ENCODE peak calls at places on chromosomes 11 and 22, in six cellular contexts. One of them, this sample, is unnamed.

GRCh38 chr22:46010177-46010867 is 33.4 kb upstream of the WNT7B start:
- DNase-seq in GM13977: no peak
- DNase-seq in NB4: no peak
- DNase-seq in IMR-90: peak; percentile 55
- DNase-seq in epithelial cell of esophagus: peak; percentile 52
- DNase-seq in transverse colon: no peak
- DNase-seq in this sample: no peak

GRCh38 chr11:131666006-131666405 is 295.6 kb downstream of the NTM start:
- DNase-seq in transverse colon: no peak
- DNase-seq in NB4: no peak
- DNase-seq in epithelial cell of esophagus: no peak
- DNase-seq in IMR-90: no peak
- DNase-seq in GM13977: no peak
- DNase-seq in this sample: no peak

GRCh38 chr11:70695086-70695960 is 297.0 kb downstream of the CTTN start:
- DNase-seq in GM13977: no peak
- DNase-seq in NB4: no peak
- DNase-seq in transverse colon: no peak
- DNase-seq in epithelial cell of esophagus: no peak
- DNase-seq in IMR-90: peak; percentile 41
- DNase-seq in this sample: no peak

GRCh38 chr11:29272019-29272654 is 744.7 kb downstream of the KCNA4 start:
- DNase-seq in NB4: no peak
- DNase-seq in IMR-90: peak; percentile 55
- DNase-seq in transverse colon: no peak
- DNase-seq in GM13977: no peak
- DNase-seq in epithelial cell of esophagus: peak; percentile 67
- DNase-seq in this sample: no peak

GRCh38 chr11:11186249-11186648 is 166.8 kb downstream of the CSNK2A3 start:
- DNase-seq in transverse colon: no peak
- DNase-seq in GM13977: no peak
- DNase-seq in IMR-90: no peak
- DNase-seq in epithelial cell of esophagus: no peak
- DNase-seq in NB4: no peak
- DNase-seq in this sample: no peak

GRCh38 chr11:129275825-129276224 is 83.7 kb upstream of the ARHGAP32 start:
- DNase-seq in epithelial cell of esophagus: no peak
- DNase-seq in transverse colon: peak; percentile 14
- DNase-seq in GM13977: no peak
- DNase-seq in IMR-90: no peak
- DNase-seq in NB4: no peak
- DNase-seq in this sample: no peak

GRCh38 chr11:41116970-41117369 is 342.5 kb downstream of the LRRC4C start:
- DNase-seq in IMR-90: no peak
- DNase-seq in NB4: no peak
- DNase-seq in GM13977: no peak
- DNase-seq in epithelial cell of esophagus: no peak
- DNase-seq in transverse colon: no peak
- DNase-seq in this sample: no peak

GRCh38 chr22:40469181-40469580 is 98.8 kb downstream of the SGSM3 start:
- DNase-seq in GM13977: no peak
- DNase-seq in IMR-90: no peak
- DNase-seq in transverse colon: no peak
- DNase-seq in NB4: no peak
- DNase-seq in epithelial cell of esophagus: no peak
- DNase-seq in this sample: no peak

GRCh38 chr11:105230586-105230985 is 91.0 kb upstream of the CARD18 start:
- DNase-seq in transverse colon: no peak
- DNase-seq in GM13977: no peak
- DNase-seq in NB4: no peak
- DNase-seq in IMR-90: no peak
- DNase-seq in epithelial cell of esophagus: peak; percentile 36
- DNase-seq in this sample: no peak

GRCh38 chr11:111778047-111778558 is 11.9 kb upstream of the PPP2R1B start:
- DNase-seq in NB4: no peak
- DNase-seq in epithelial cell of esophagus: no peak
- DNase-seq in IMR-90: no peak
- DNase-seq in GM13977: no peak
- DNase-seq in transverse colon: no peak
- DNase-seq in this sample: no peak

GRCh38 chr22:32240461-32240860 is 14.7 kb downstream of the SLC5A4 start:
- DNase-seq in NB4: no peak
- DNase-seq in epithelial cell of esophagus: no peak
- DNase-seq in GM13977: no peak
- DNase-seq in IMR-90: no peak
- DNase-seq in transverse colon: no peak
- DNase-seq in this sample: no peak

GRCh38 chr11:7677071-7677470 is 3.8 kb upstream of the CYB5R2 start:
- DNase-seq in transverse colon: no peak
- DNase-seq in GM13977: no peak
- DNase-seq in epithelial cell of esophagus: peak; percentile 95
- DNase-seq in IMR-90: peak; percentile 41
- DNase-seq in NB4: peak; percentile 59
- DNase-seq in this sample: no peak

GRCh38 chr11:58070585-58070984 is 39.8 kb downstream of the OR6Q1 start:
- DNase-seq in epithelial cell of esophagus: no peak
- DNase-seq in IMR-90: no peak
- DNase-seq in transverse colon: no peak
- DNase-seq in NB4: no peak
- DNase-seq in GM13977: no peak
- DNase-seq in this sample: no peak

GRCh38 chr11:28966951-28967350 is 858.8 kb downstream of the METTL15 start:
- DNase-seq in transverse colon: no peak
- DNase-seq in IMR-90: peak; percentile 55
- DNase-seq in GM13977: no peak
- DNase-seq in epithelial cell of esophagus: peak; percentile 50
- DNase-seq in NB4: no peak
- DNase-seq in this sample: no peak

GRCh38 chr11:77095551-77096490 is 6.8 kb upstream of the OMP start:
- DNase-seq in epithelial cell of esophagus: no peak
- DNase-seq in NB4: no peak
- DNase-seq in transverse colon: peak; percentile 91
- DNase-seq in GM13977: no peak
- DNase-seq in IMR-90: no peak
- DNase-seq in this sample: no peak

GRCh38 chr11:13316528-13316961 is 39.0 kb downstream of the BMAL1 start:
- DNase-seq in GM13977: no peak
- DNase-seq in NB4: no peak
- DNase-seq in epithelial cell of esophagus: peak; percentile 45
- DNase-seq in IMR-90: peak; percentile 55
- DNase-seq in transverse colon: no peak
- DNase-seq in this sample: no peak

GRCh38 chr11:102614485-102614884 is 10.6 kb downstream of the MMP20 start:
- DNase-seq in GM13977: no peak
- DNase-seq in epithelial cell of esophagus: no peak
- DNase-seq in transverse colon: no peak
- DNase-seq in NB4: peak; percentile 27
- DNase-seq in IMR-90: no peak
- DNase-seq in this sample: no peak

GRCh38 chr11:84969103-84969502 is 658.0 kb downstream of the DLG2 start:
- DNase-seq in GM13977: no peak
- DNase-seq in IMR-90: no peak
- DNase-seq in NB4: no peak
- DNase-seq in epithelial cell of esophagus: no peak
- DNase-seq in transverse colon: no peak
- DNase-seq in this sample: no peak

GRCh38 chr11:35344990-35345655 is 74.2 kb downstream of the SLC1A2 start:
- DNase-seq in epithelial cell of esophagus: no peak
- DNase-seq in GM13977: no peak
- DNase-seq in IMR-90: no peak
- DNase-seq in NB4: peak; percentile 4
- DNase-seq in transverse colon: peak; percentile 10
- DNase-seq in this sample: peak; percentile 22

GRCh38 chr11:17802491-17802890 is 67.9 kb downstream of the KCNC1 start:
- DNase-seq in transverse colon: no peak
- DNase-seq in epithelial cell of esophagus: no peak
- DNase-seq in NB4: no peak
- DNase-seq in GM13977: no peak
- DNase-seq in IMR-90: no peak
- DNase-seq in this sample: no peak

GRCh38 chr11:95108671-95109551 is 19.3 kb downstream of the ENDOD1 start:
- DNase-seq in IMR-90: peak; percentile 14
- DNase-seq in transverse colon: no peak
- DNase-seq in NB4: peak; percentile 24
- DNase-seq in GM13977: no peak
- DNase-seq in epithelial cell of esophagus: peak; percentile 18
- DNase-seq in this sample: no peak

DNA sequence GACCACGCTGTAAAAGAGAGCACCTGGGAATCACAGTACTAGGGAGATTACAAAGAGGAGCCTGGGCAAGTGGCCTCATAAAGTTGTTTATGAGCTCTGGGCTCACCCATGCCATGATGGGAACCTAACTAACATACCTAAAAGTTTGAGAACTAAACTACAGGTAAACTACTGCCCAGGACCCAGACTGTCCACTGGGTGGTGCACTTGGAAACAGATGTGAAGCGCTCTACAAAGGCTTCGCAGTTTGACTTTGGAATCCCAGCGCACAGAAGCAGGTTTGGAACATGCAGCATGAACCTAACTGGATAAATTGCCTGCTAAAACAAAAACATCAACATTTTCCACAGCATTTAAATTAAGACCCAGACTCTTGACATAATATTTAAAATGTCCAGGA is 418.6 kb downstream of the FAM181B start:
- DNase-seq in epithelial cell of esophagus: peak; percentile 58
- DNase-seq in transverse colon: peak; percentile 11
- DNase-seq in GM13977: peak; percentile 29
- DNase-seq in IMR-90: no peak
- DNase-seq in NB4: peak; percentile 40
- DNase-seq in this sample: no peak
- TF ChIP-seq CTCF in epithelial cell of esophagus: peak; percentile 68
- TF ChIP-seq CTCF in transverse colon: no peak
- TF ChIP-seq CTCF in GM13977: peak; percentile 54
- TF ChIP-seq CTCF in IMR-90: no peak
- TF ChIP-seq CTCF in NB4: peak; percentile 65
- TF ChIP-seq CTCF in this sample: peak; percentile 42

DNA sequence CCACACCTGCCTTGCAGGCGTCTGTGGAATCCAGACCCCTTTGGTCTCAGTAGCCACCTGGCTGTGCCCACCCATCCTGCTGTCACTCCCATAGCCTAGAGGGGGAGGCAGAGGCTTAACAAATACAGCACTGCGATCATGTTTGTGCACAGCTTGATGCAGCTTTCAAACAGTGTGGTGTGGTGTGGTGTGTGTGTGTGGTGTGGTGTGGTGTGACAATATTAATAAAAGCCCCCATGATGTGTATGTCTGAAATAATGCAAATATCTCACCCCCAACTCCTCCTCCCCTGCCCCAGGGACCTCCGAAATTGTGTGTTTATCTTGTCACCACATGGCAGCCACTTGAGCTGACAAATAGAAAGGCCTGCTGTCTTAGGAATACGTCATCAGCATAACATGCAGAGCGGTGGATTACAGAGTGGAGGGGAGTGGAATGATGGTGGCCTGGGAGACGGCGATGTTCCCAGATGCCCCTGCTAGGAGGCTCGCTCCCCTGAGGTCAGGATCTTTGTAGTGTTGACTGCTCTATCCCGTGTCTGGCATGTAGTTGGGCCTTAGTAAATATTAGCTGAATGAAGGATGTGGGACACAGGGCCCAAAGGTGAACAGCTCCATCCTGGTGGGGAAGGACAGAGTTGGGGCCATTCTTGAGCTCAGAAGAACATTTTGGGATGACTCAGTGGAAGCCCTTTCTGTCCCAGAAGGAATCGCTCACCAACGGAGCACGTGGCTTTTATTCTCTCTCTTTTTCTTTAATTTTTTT is 2.8 kb downstream of the PDXP start:
- DNase-seq in IMR-90: peak; percentile 82
- DNase-seq in NB4: peak; percentile 47
- DNase-seq in epithelial cell of esophagus: no peak
- DNase-seq in transverse colon: no peak
- DNase-seq in GM13977: no peak
- DNase-seq in this sample: no peak
- TF ChIP-seq CTCF in IMR-90: peak; percentile 63
- TF ChIP-seq CTCF in NB4: peak; percentile 30
- TF ChIP-seq CTCF in epithelial cell of esophagus: peak; percentile 58
- TF ChIP-seq CTCF in transverse colon: peak; percentile 27
- TF ChIP-seq CTCF in GM13977: peak; percentile 62
- TF ChIP-seq CTCF in this sample: peak; percentile 77

DNA sequence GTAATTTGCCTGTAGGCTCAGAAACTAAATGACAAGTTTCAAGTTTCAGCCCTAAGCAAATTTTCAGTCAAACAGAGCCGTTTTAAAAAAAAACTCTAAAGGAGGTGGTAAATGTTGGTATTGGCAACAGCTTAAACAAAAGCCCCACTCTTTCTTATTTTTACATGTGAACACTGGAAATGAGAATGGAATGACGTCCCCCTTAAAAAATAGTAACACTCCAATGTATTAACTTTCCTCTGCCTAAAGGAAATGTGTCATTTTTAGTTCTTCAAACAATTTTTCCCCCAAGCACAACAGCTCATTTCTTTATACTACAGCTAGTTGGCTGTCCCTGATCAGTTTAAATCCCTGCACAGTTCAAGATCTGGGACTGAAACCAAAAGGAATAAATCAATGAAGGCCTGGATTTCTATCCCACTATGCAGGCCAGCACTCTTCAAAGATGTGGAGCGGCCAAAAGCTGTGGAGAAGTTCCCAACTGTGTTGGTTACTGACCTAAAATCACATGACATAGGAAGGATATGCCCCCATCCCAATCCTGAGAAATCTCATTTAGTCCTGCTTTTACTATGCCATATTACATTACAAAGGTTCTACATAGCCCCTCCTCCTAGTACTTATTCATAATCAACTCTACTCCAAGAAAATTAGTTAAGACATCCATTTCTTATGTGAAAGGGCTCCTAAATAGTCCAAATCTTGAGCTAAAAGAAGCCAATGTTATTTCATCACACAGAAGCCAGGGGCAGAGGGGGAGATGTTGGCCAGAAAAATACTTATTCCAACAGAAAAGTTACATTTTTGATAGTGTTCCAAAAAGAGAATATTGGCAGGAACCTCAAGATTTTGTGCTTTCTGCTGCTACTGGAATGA is 95.9 kb downstream of the CADM1 start:
- DNase-seq in transverse colon: no peak
- DNase-seq in GM13977: peak; percentile 8
- DNase-seq in NB4: no peak
- DNase-seq in epithelial cell of esophagus: no peak
- DNase-seq in IMR-90: peak; percentile 44
- DNase-seq in this sample: no peak
- TF ChIP-seq CTCF in transverse colon: no peak
- TF ChIP-seq CTCF in GM13977: no peak
- TF ChIP-seq CTCF in NB4: no peak
- TF ChIP-seq CTCF in epithelial cell of esophagus: no peak
- TF ChIP-seq CTCF in IMR-90: no peak
- TF ChIP-seq CTCF in this sample: no peak

DNA sequence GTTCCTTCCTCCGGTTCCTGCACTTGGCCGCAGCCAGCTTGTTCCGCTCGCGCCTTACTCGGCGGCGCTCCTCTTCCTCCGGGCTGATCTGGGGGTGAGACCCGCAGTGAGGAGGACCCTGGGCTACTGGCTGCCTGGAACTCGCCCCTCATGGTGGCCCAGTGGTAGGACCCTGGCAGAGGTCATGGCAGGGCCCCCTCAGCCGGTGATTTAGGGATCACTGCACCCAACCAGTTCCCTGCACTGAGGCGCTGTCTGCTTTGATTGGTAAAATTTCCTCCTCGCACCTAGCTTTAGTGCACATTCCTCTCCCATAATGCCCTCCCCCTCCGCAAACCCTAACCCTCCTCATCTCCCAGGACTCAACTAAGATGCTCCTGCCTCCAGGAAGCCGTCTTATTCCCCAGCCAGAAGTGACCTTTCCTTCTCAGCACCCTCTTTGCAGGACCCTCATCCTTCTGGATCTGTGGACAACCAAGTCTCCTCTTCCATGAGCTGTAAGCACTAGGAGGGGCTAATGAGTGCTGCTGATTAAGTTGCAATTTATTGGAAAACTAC is 3.6 kb downstream of the CCDC85B start:
- DNase-seq in GM13977: no peak
- DNase-seq in transverse colon: no peak
- DNase-seq in epithelial cell of esophagus: no peak
- DNase-seq in NB4: no peak
- DNase-seq in IMR-90: no peak
- DNase-seq in this sample: no peak
- TF ChIP-seq CTCF in GM13977: no peak
- TF ChIP-seq CTCF in transverse colon: no peak
- TF ChIP-seq CTCF in epithelial cell of esophagus: no peak
- TF ChIP-seq CTCF in NB4: no peak
- TF ChIP-seq CTCF in IMR-90: no peak
- TF ChIP-seq CTCF in this sample: no peak